ENCODE peak calls at places on chromosome 10, in seven cellular contexts. One of them, this sample, is unnamed.

GRCh38 chr10:36344240-36344639 is 702.1 kb upstream of the FZD8 start:
- DNase-seq in tibial nerve: no peak
- DNase-seq in heart left ventricle: no peak
- DNase-seq in stomach: no peak
- DNase-seq in HCT116: no peak
- DNase-seq in body of pancreas: no peak
- DNase-seq in A549: no peak
- DNase-seq in this sample: no peak

GRCh38 chr10:120426306-120426705 is 30.7 kb upstream of the PLPP4 start:
- DNase-seq in tibial nerve: no peak
- DNase-seq in body of pancreas: no peak
- DNase-seq in A549: no peak
- DNase-seq in stomach: no peak
- DNase-seq in heart left ventricle: no peak
- DNase-seq in HCT116: no peak
- DNase-seq in this sample: no peak

GRCh38 chr10:100811752-100812750 is 66.7 kb downstream of the PAX2 start:
- DNase-seq in heart left ventricle: no peak
- DNase-seq in HCT116: no peak
- DNase-seq in tibial nerve: no peak
- DNase-seq in A549: no peak
- DNase-seq in body of pancreas: no peak
- DNase-seq in stomach: no peak
- DNase-seq in this sample: no peak

GRCh38 chr10:43228783-43229207 is 38.1 kb downstream of the RASGEF1A start:
- DNase-seq in A549: no peak
- DNase-seq in body of pancreas: peak; percentile 4
- DNase-seq in heart left ventricle: no peak
- DNase-seq in HCT116: no peak
- DNase-seq in stomach: no peak
- DNase-seq in tibial nerve: no peak
- DNase-seq in this sample: no peak

GRCh38 chr10:70747192-70747965 is 37.8 kb downstream of the TBATA start:
- DNase-seq in heart left ventricle: no peak
- DNase-seq in stomach: no peak
- DNase-seq in body of pancreas: no peak
- DNase-seq in HCT116: no peak
- DNase-seq in A549: no peak
- DNase-seq in tibial nerve: no peak
- DNase-seq in this sample: no peak

GRCh38 chr10:34743804-34744203 is 71.3 kb downstream of the PARD3 start:
- DNase-seq in tibial nerve: no peak
- DNase-seq in stomach: no peak
- DNase-seq in heart left ventricle: peak; percentile 80
- DNase-seq in body of pancreas: no peak
- DNase-seq in HCT116: no peak
- DNase-seq in A549: no peak
- DNase-seq in this sample: no peak

GRCh38 chr10:76085773-76086570 is 654.5 kb downstream of the LRMDA start:
- DNase-seq in body of pancreas: no peak
- DNase-seq in stomach: no peak
- DNase-seq in heart left ventricle: no peak
- DNase-seq in HCT116: no peak
- DNase-seq in tibial nerve: no peak
- DNase-seq in A549: no peak
- DNase-seq in this sample: no peak

GRCh38 chr10:11326241-11326640 is 285.2 kb downstream of the USP6NL start:
- DNase-seq in stomach: no peak
- DNase-seq in body of pancreas: no peak
- DNase-seq in heart left ventricle: no peak
- DNase-seq in tibial nerve: no peak
- DNase-seq in HCT116: no peak
- DNase-seq in A549: no peak
- DNase-seq in this sample: no peak

GRCh38 chr10:37957841-37958240 is 18.6 kb downstream of the ZNF25 start:
- DNase-seq in A549: no peak
- DNase-seq in tibial nerve: no peak
- DNase-seq in body of pancreas: no peak
- DNase-seq in heart left ventricle: no peak
- DNase-seq in HCT116: no peak
- DNase-seq in stomach: no peak
- DNase-seq in this sample: no peak

GRCh38 chr10:114504769-114505579 is 100.7 kb upstream of the AFAP1L2 start:
- DNase-seq in stomach: peak; percentile 61
- DNase-seq in heart left ventricle: peak; percentile 54
- DNase-seq in tibial nerve: peak; percentile 80
- DNase-seq in HCT116: no peak
- DNase-seq in body of pancreas: no peak
- DNase-seq in A549: no peak
- DNase-seq in this sample: no peak

GRCh38 chr10:11595395-11595692 is 16.1 kb downstream of the USP6NL start:
- DNase-seq in HCT116: no peak
- DNase-seq in body of pancreas: no peak
- DNase-seq in A549: no peak
- DNase-seq in stomach: no peak
- DNase-seq in tibial nerve: no peak
- DNase-seq in heart left ventricle: no peak
- DNase-seq in this sample: no peak

DNA sequence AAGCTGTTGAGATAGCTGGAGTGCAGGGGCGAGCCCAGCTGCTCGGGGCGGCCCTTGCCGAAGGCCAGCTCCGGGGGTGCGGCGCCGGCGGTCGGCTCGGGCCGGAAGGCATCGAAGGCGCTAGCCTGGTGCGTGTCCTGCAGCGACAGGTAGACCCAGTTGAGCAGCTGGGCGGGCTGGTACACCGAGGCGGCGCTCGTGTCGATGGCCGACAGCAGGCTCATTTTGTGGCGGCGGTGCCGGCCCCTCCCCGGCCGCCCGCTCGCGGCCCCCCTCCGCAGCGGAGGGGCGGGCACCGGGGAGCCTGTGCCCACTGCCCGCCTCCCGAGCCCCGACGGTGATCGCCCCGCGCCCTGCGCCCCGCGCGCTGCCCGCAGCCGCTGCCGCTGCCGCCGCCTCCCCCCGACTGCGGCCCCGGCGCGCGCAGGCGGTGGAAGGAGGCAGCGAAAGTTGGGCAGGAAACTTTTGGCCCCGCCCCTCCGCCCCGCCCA is at the start of gene ZCCHC24:
- DNase-seq in tibial nerve: no peak
- DNase-seq in stomach: peak; percentile 65
- DNase-seq in HCT116: peak; percentile 22
- DNase-seq in heart left ventricle: peak; percentile 69
- DNase-seq in A549: peak; percentile 55
- DNase-seq in body of pancreas: peak; percentile 71
- DNase-seq in this sample: peak; percentile 60
- TF ChIP-seq POLR2A in tibial nerve: peak; percentile 98
- TF ChIP-seq POLR2A in stomach: no peak
- TF ChIP-seq POLR2A in HCT116: peak; percentile 74
- TF ChIP-seq POLR2A in heart left ventricle: peak; percentile 82
- TF ChIP-seq POLR2A in A549: peak; percentile 76
- TF ChIP-seq POLR2A in body of pancreas: peak; percentile 34
- TF ChIP-seq POLR2A in this sample: peak; percentile 97

GRCh38 chr10:122018951-122019413 is 30.0 kb downstream of the TACC2 start:
- DNase-seq in A549: no peak
- DNase-seq in body of pancreas: peak; percentile 65
- DNase-seq in heart left ventricle: no peak
- DNase-seq in tibial nerve: no peak
- DNase-seq in HCT116: no peak
- DNase-seq in stomach: peak; percentile 76
- DNase-seq in this sample: no peak
- TF ChIP-seq POLR2A in A549: no peak
- TF ChIP-seq POLR2A in body of pancreas: no peak
- TF ChIP-seq POLR2A in heart left ventricle: no peak
- TF ChIP-seq POLR2A in tibial nerve: no peak
- TF ChIP-seq POLR2A in HCT116: no peak
- TF ChIP-seq POLR2A in stomach: no peak
- TF ChIP-seq POLR2A in this sample: no peak

DNA sequence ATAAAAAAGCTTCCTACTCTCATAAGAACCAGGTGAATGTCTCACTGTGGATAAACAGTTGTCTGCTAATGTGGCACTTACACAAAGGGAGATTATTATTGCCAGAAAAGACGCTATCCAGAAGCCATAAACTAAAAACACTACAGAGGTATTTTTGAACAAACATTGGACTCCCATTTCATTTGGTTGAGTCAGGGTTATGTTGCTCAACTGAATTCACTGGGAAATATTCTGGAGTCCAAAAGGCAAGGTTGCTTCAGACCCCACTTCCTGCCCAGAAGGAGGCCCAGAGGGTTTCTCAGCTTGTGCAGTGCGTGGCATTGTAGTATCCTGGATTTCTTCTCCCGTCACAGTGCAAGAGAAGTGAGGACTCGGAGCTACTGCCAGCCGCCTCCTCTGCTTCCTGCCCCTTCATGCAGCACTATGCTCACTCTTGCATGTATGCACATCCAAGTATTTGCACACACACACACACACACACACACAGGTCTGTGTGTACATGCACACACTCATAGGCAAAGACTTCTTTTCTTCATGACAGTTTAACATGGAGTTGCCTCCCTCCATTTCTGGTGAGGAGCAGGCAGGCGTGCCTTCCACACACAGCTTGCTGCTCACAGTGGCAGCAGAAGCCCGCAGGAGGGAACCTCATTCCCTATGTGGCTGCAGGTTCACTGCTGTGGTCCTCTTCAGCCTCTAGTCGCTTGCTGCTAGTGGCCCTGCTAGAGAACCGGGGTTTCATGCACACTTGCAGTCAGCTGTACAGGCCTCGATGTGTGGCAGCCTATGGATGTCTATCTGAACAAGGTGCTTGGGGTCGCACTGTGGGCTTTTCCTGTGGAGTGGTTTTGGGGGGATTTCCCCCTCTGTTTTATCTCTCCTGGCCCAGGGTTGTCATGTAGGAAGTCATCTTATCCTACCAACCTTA is 10.2 kb downstream of the DENND10 start:
- DNase-seq in body of pancreas: no peak
- DNase-seq in stomach: no peak
- DNase-seq in tibial nerve: no peak
- DNase-seq in A549: peak; percentile 53
- DNase-seq in HCT116: no peak
- DNase-seq in heart left ventricle: no peak
- DNase-seq in this sample: peak; percentile 52
- TF ChIP-seq POLR2A in body of pancreas: no peak
- TF ChIP-seq POLR2A in stomach: no peak
- TF ChIP-seq POLR2A in tibial nerve: no peak
- TF ChIP-seq POLR2A in A549: no peak
- TF ChIP-seq POLR2A in HCT116: no peak
- TF ChIP-seq POLR2A in heart left ventricle: no peak
- TF ChIP-seq POLR2A in this sample: no peak

DNA sequence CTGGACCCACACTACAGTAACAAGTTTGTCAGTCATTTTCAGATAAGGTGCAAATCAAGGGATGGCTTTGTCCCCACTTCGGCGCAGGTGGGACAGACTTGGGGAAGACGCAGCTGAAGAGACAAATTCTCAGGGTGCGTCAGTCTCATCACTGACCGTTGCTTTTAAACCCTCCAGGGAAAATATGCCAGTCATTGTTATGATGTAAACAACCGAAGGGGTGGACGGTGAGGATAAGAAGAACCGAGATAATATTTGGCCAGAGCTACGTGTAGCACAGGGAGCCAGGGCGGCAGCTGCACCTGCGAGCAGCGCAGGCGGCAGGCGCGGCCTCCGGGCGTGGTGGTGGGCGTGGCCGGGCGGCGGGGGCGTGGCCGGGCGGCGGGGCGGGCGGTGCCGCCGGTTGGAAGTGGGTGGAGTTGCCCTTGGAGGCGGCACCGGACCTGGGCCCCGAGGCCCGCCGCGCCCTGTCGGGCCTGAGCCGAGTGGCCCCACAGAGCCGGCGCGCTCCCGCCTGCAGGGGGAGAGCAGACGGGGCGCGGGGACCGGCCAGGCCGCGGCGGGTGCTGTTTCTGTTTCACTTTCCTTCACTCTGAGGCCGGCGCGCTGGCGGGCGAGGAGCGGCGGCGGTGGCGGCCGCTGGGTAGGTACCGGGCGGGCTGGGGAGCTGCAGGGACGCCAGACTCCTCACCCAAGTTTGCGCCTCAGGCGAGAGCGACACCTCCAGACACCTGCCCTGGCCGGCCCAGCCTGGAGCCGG is at the start of gene PCGF5:
- DNase-seq in A549: peak; percentile 80
- DNase-seq in body of pancreas: peak; percentile 94
- DNase-seq in tibial nerve: peak; percentile 72
- DNase-seq in stomach: peak; percentile 95
- DNase-seq in heart left ventricle: peak; percentile 94
- DNase-seq in HCT116: peak; percentile 53
- DNase-seq in this sample: peak; percentile 95
- TF ChIP-seq POLR2A in A549: peak; percentile 53
- TF ChIP-seq POLR2A in body of pancreas: peak; percentile 85
- TF ChIP-seq POLR2A in tibial nerve: peak; percentile 44
- TF ChIP-seq POLR2A in stomach: no peak
- TF ChIP-seq POLR2A in heart left ventricle: no peak
- TF ChIP-seq POLR2A in HCT116: peak; percentile 45
- TF ChIP-seq POLR2A in this sample: peak; percentile 65